ENCODE peak calls at places on chromosome 6, in five cellular contexts. W is activated CD8-positive, alpha-beta T cell treated with anti-CD3 and anti-CD28 coated beads for 36 hours; A is A549; R is DMS153; L is stimulated activated CD4-positive, alpha-beta T cell treated with anti-CD3 and anti-CD28 coated beads, TNF-alpha, amount 100 ng/mL, for 48 hours. Y is an unnamed sample.

GRCh38 chr6:75272145-75272840 is 12.3 kb downstream of the TMEM30A start:
- DNase-seq in W (no peak), A (no peak), R (no peak), L (no peak), Y (no peak)

GRCh38 chr6:125787791-125788190 is 3.0 kb upstream of the NCOA7 start:
- DNase-seq in W (no peak), A (peak), R (no peak), L (no peak), Y (no peak)

GRCh38 chr6:11659757-11660156 is 118.8 kb downstream of the ADTRP start:
- DNase-seq in W (no peak), A (no peak), R (no peak), L (no peak), Y (no peak)

GRCh38 chr6:29976588-29977424 is 34.5 kb downstream of the HLA-A start:
- DNase-seq in W (peak), A (peak), R (peak), L (peak), Y (peak)

GRCh38 chr6:87481936-87482335 is 9.2 kb downstream of the SLC35A1 start:
- DNase-seq in W (no peak), A (no peak), R (no peak), L (no peak), Y (no peak)

GRCh38 chr6:46948699-46949098 is 27.0 kb upstream of the ADGRF5 start:
- DNase-seq in W (no peak), A (no peak), R (no peak), L (no peak), Y (peak)

GRCh38 chr6:439681-440167 is 48.2 kb downstream of the IRF4 start:
- DNase-seq in W (no peak), A (no peak), R (no peak), L (no peak), Y (no peak)

GRCh38 chr6:1110164-1110563 is 201.7 kb upstream of the FOXQ1 start:
- DNase-seq in W (no peak), A (peak), R (no peak), L (no peak), Y (no peak)

GRCh38 chr6:18845891-18846290 is 458.7 kb downstream of the RNF144B start:
- DNase-seq in W (no peak), A (no peak), R (no peak), L (no peak), Y (no peak)

GRCh38 chr6:83615025-83615999 is 93.6 kb downstream of the SNAP91 start:
- DNase-seq in W (peak), A (peak), R (peak), L (no peak), Y (no peak)

GRCh38 chr6:19408331-19408730 is 428.8 kb upstream of the ID4 start:
- DNase-seq in W (no peak), A (no peak), R (no peak), L (no peak), Y (no peak)

Y was measured in heart right ventricle.